ENCODE peak calls at places on chromosomes 12 and 14, in six cellular contexts. One of them, this sample, is unnamed.

GRCh38 chr14:98956181-98956580 is 315.8 kb downstream of the BCL11B start:
- DNase-seq in NCI-H1048: no peak
- DNase-seq in activated T-cell treated with anti-CD3 and anti-CD28 coated beads for 1 hour: no peak
- DNase-seq in T-helper 9 cell: no peak
- DNase-seq in stomach: no peak
- DNase-seq in WERI-Rb-1: no peak
- DNase-seq in this sample: no peak

GRCh38 chr12:26783133-26783531 is 49.9 kb downstream of the ITPR2 start:
- DNase-seq in NCI-H1048: no peak
- DNase-seq in activated T-cell treated with anti-CD3 and anti-CD28 coated beads for 1 hour: no peak
- DNase-seq in T-helper 9 cell: no peak
- DNase-seq in stomach: no peak
- DNase-seq in WERI-Rb-1: no peak
- DNase-seq in this sample: no peak

GRCh38 chr12:52713960-52714886 is 10.9 kb upstream of the KRT77 start:
- DNase-seq in NCI-H1048: no peak
- DNase-seq in activated T-cell treated with anti-CD3 and anti-CD28 coated beads for 1 hour: peak; percentile 19
- DNase-seq in T-helper 9 cell: no peak
- DNase-seq in stomach: no peak
- DNase-seq in WERI-Rb-1: no peak
- DNase-seq in this sample: peak; percentile 58

GRCh38 chr12:109762071-109762672 is 48.5 kb downstream of the FAM222A start:
- DNase-seq in NCI-H1048: no peak
- DNase-seq in activated T-cell treated with anti-CD3 and anti-CD28 coated beads for 1 hour: no peak
- DNase-seq in T-helper 9 cell: no peak
- DNase-seq in stomach: peak; percentile 25
- DNase-seq in WERI-Rb-1: no peak
- DNase-seq in this sample: no peak

GRCh38 chr12:29516431-29516875 is 19.0 kb upstream of the OVCH1 start:
- DNase-seq in NCI-H1048: no peak
- DNase-seq in activated T-cell treated with anti-CD3 and anti-CD28 coated beads for 1 hour: no peak
- DNase-seq in T-helper 9 cell: no peak
- DNase-seq in stomach: no peak
- DNase-seq in WERI-Rb-1: no peak
- DNase-seq in this sample: no peak

GRCh38 chr14:51668870-51669269 is 17.2 kb downstream of the FRMD6 start:
- DNase-seq in NCI-H1048: no peak
- DNase-seq in activated T-cell treated with anti-CD3 and anti-CD28 coated beads for 1 hour: no peak
- DNase-seq in T-helper 9 cell: no peak
- DNase-seq in stomach: no peak
- DNase-seq in WERI-Rb-1: no peak
- DNase-seq in this sample: no peak

GRCh38 chr12:21774358-21775129 is at the start of gene KCNJ8:
- DNase-seq in NCI-H1048: no peak
- DNase-seq in activated T-cell treated with anti-CD3 and anti-CD28 coated beads for 1 hour: no peak
- DNase-seq in T-helper 9 cell: no peak
- DNase-seq in stomach: peak; percentile 39
- DNase-seq in WERI-Rb-1: peak; percentile 88
- DNase-seq in this sample: peak; percentile 72

GRCh38 chr14:84129028-84129427 is 1400.9 kb upstream of the FLRT2 start:
- DNase-seq in NCI-H1048: no peak
- DNase-seq in activated T-cell treated with anti-CD3 and anti-CD28 coated beads for 1 hour: no peak
- DNase-seq in T-helper 9 cell: no peak
- DNase-seq in stomach: no peak
- DNase-seq in WERI-Rb-1: no peak
- DNase-seq in this sample: no peak

GRCh38 chr14:37586783-37587428 is 8.1 kb downstream of the FOXA1 start:
- DNase-seq in NCI-H1048: no peak
- DNase-seq in activated T-cell treated with anti-CD3 and anti-CD28 coated beads for 1 hour: no peak
- DNase-seq in T-helper 9 cell: no peak
- DNase-seq in stomach: no peak
- DNase-seq in WERI-Rb-1: no peak
- DNase-seq in this sample: no peak

GRCh38 chr12:57549909-57550627 is at the start of gene KIF5A:
- DNase-seq in NCI-H1048: no peak
- DNase-seq in activated T-cell treated with anti-CD3 and anti-CD28 coated beads for 1 hour: peak; percentile 40
- DNase-seq in T-helper 9 cell: peak; percentile 42
- DNase-seq in stomach: no peak
- DNase-seq in WERI-Rb-1: peak; percentile 69
- DNase-seq in this sample: peak; percentile 90

GRCh38 chr12:26857465-26858176 is 24.6 kb upstream of the ITPR2 start:
- DNase-seq in NCI-H1048: no peak
- DNase-seq in activated T-cell treated with anti-CD3 and anti-CD28 coated beads for 1 hour: no peak
- DNase-seq in T-helper 9 cell: no peak
- DNase-seq in stomach: no peak
- DNase-seq in WERI-Rb-1: no peak
- DNase-seq in this sample: no peak

GRCh38 chr14:20454359-20454644 is 310 bp downstream of the OSGEP start:
- DNase-seq in NCI-H1048: peak; percentile 74
- DNase-seq in activated T-cell treated with anti-CD3 and anti-CD28 coated beads for 1 hour: no peak
- DNase-seq in T-helper 9 cell: peak; percentile 81
- DNase-seq in stomach: peak; percentile 88
- DNase-seq in WERI-Rb-1: no peak
- DNase-seq in this sample: no peak